ENCODE peak calls at places on chromosomes 11 and 22, in eight cellular contexts. B, M, E, J, L, D, Y and W are unnamed samples.

GRCh38 chr11:132177106-132177505 is 806.7 kb downstream of the NTM start:
- DNase-seq in B (peak), Y (peak), J (no peak), M (peak), E (no peak), D (peak), L (no peak), W (no peak)

GRCh38 chr11:133253570-133253969 is 278.7 kb downstream of the OPCML start:
- DNase-seq in B (no peak), Y (no peak), D (no peak), E (no peak), L (no peak), M (no peak), J (no peak), W (no peak)

GRCh38 chr11:123653405-123653996 is 923 bp downstream of the SCN3B start:
- DNase-seq in D (no peak), J (no peak), L (peak), Y (no peak), M (no peak), B (no peak), E (peak), W (no peak)

GRCh38 chr22:34866501-34867171 is 199.3 kb upstream of the ISX start:
- DNase-seq in L (no peak), B (no peak), D (peak), M (no peak), J (no peak), Y (peak), E (no peak), W (no peak)

GRCh38 chr11:112776834-112777793 is 184.1 kb upstream of the NCAM1 start:
- DNase-seq in Y (no peak), L (peak), D (peak), M (no peak), B (no peak), J (no peak), E (no peak), W (no peak)

GRCh38 chr22:41123151-41123550 is 30.8 kb downstream of the EP300 start:
- DNase-seq in D (no peak), B (no peak), M (no peak), L (no peak), Y (no peak), E (no peak), J (no peak), W (no peak)

GRCh38 chr22:24011735-24012068 is 598 bp downstream of the CABIN1 start:
- DNase-seq in L (no peak), D (no peak), J (no peak), B (peak), E (no peak), M (no peak), Y (no peak), W (no peak)

GRCh38 chr22:38505595-38506117 is 455 bp downstream of the DDX17 start:
- DNase-seq in J (peak), D (peak), M (peak), Y (peak), B (peak), L (peak), E (peak), W (no peak)

GRCh38 chr11:46436113-46436512 is 44.5 kb upstream of the CHRM4 start:
- DNase-seq in D (no peak), M (no peak), L (no peak), J (no peak), B (no peak), E (no peak), Y (no peak), W (no peak)

GRCh38 chr11:83676061-83676460 is 389.9 kb upstream of the CCDC90B start:
- DNase-seq in M (no peak), L (no peak), J (no peak), E (no peak), D (no peak), Y (no peak), B (no peak), W (no peak)

GRCh38 chr22:27416553-27417427 is 384.8 kb downstream of the MN1 start:
- DNase-seq in D (peak), E (peak), B (peak), L (no peak), Y (peak), J (no peak), M (no peak), W (no peak)

GRCh38 chr11:102843474-102843873 is at the start of gene MMP3:
- DNase-seq in D (no peak), M (no peak), L (no peak), B (peak), E (no peak), J (no peak), Y (peak), W (no peak)

GRCh38 chr11:130110325-130111108 is 40.8 kb downstream of the APLP2 start:
- DNase-seq in Y (no peak), E (no peak), M (no peak), D (no peak), L (no peak), B (no peak), J (no peak), W (no peak)

GRCh38 chr11:130114726-130115125 is 44.9 kb upstream of the ST14 start:
- DNase-seq in B (no peak), M (no peak), E (no peak), D (no peak), Y (no peak), J (no peak), L (no peak), W (no peak)

GRCh38 chr11:130112071-130112830 is 42.6 kb downstream of the APLP2 start:
- DNase-seq in B (no peak), L (no peak), M (no peak), D (no peak), Y (no peak), J (no peak), E (no peak), W (no peak)

GRCh38 chr11:130115218-130115617 is 44.4 kb upstream of the ST14 start:
- DNase-seq in B (peak), M (no peak), Y (peak), L (no peak), D (no peak), J (no peak), E (no peak), W (no peak)

GRCh38 chr11:130114281-130114680 is 44.6 kb downstream of the APLP2 start:
- DNase-seq in Y (no peak), E (no peak), B (no peak), D (no peak), M (no peak), J (no peak), L (no peak), W (no peak)
- TF ChIP-seq CTCF in Y (no peak), E (no peak), B (no peak), D (no peak), M (no peak), J (no peak), L (no peak), W (no peak)

GRCh38 chr11:119975561-119976152 is 162.3 kb downstream of the TRIM29 start:
- DNase-seq in L (peak), B (no peak), M (peak), D (peak), E (no peak), Y (no peak), J (no peak), W (no peak)

GRCh38 chr11:119974467-119974866 is 163.4 kb downstream of the TRIM29 start:
- DNase-seq in Y (no peak), B (no peak), M (peak), D (no peak), E (no peak), J (no peak), L (no peak), W (no peak)

GRCh38 chr11:119976805-119977583 is 160.9 kb downstream of the TRIM29 start:
- DNase-seq in D (peak), L (no peak), M (no peak), J (no peak), E (no peak), B (no peak), Y (no peak), W (no peak)

GRCh38 chr11:119972281-119972680 is 165.6 kb downstream of the TRIM29 start:
- DNase-seq in M (no peak), J (no peak), E (no peak), Y (no peak), B (no peak), D (no peak), L (no peak), W (no peak)

DNA sequence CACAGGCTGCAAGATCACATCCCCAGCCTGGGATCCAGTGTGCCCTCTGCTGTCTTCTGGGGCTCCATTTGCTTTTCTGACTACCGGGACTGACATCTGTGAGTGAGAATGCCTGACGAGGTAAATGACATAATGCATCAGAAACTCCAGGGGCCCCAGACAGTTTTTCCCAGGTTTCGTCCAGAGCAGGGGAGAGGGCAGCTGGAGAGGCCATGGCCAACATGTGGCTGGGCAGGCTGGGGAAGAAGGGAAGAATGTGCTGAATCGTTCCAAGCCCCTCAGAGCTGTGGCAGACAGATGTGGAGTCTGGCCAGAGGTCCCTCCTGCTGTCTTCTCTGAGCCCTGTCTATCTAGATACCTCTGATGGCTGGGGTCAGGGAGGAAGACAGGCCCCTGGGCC is 163.9 kb downstream of the TRIM29 start:
- DNase-seq in B (no peak), L (no peak), D (no peak), J (no peak), Y (no peak), E (no peak), M (no peak), W (no peak)
- TF ChIP-seq CTCF in B (no peak), L (no peak), D (no peak), J (no peak), Y (no peak), E (no peak), M (no peak), W (no peak)

GRCh38 chr11:117204283-117205080 is 5.3 kb downstream of the TAGLN start:
- DNase-seq in L (no peak), M (no peak), J (no peak), D (no peak), E (no peak), B (no peak), Y (no peak), W (no peak)
- TF ChIP-seq CTCF in L (no peak), M (no peak), J (no peak), D (no peak), E (no peak), B (no peak), Y (no peak), W (no peak)

DNA sequence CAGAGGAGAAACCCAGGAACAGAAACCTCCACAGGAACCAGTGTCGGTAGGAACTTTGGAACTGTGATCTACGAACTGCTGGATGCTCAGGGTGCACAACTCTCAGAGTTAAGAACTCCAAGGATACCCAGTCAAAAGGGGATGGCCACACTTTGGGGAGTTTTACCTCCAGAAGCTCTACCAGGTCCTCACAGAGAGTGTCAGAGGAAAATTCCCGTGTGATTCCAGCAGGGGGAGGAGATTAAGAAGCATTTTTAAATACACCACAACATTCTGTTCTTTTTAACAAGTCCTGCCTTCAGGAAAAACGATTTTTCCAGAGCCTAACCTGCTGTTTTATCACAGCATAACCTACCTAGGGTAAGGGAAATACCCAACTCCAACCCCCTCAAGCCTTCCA is 104.0 kb downstream of the SOX6 start:
- DNase-seq in B (peak), M (no peak), D (peak), L (no peak), E (peak), Y (no peak), J (no peak), W (no peak)
- TF ChIP-seq CTCF in B (peak), M (no peak), D (peak), L (peak), E (no peak), Y (no peak), J (no peak), W (peak)

GRCh38 chr11:28461846-28462245 is 353.7 kb downstream of the METTL15 start:
- DNase-seq in L (no peak), J (no peak), M (no peak), E (peak), B (peak), Y (peak), D (no peak), W (no peak)
- TF ChIP-seq CTCF in L (no peak), J (no peak), M (no peak), E (no peak), B (no peak), Y (no peak), D (no peak), W (no peak)

GRCh38 chr11:65391007-65391406 is 4.6 kb downstream of the FRMD8 start:
- DNase-seq in D (no peak), B (no peak), J (no peak), M (peak), Y (peak), L (no peak), E (peak), W (no peak)
- TF ChIP-seq CTCF in D (no peak), B (peak), J (no peak), M (no peak), Y (no peak), L (no peak), E (no peak), W (peak)

DNA sequence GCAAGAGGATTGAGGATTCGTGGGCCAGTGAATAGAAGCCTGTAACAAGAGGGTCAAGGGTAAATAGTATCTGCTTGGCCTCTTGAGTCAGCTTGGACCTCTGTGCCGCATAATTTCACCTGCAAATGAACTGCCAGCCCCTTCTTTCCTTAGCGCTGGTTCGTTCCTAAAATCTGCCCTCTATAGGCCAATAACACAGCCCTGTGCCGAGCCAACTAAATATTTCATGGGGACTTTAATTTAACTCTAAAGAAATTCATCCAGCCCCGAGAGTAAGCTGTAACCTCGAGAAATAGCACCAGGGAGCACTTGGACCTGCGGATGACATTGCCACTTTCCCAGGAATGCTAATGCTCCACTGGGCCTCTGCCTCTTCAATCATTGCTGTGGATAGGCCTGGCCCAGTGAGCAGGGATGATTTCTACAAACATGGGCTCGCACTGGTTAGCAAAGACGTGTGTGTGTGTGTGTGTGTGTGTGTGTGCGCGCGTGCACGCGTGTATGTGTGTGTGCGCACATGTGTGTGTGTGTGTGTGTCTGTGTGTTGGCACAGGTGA is 95.3 kb upstream of the TBCEL start:
- DNase-seq in M (no peak), E (no peak), L (no peak), J (no peak), D (peak), B (no peak), Y (no peak), W (no peak)
- TF ChIP-seq CTCF in M (no peak), E (no peak), L (peak), J (no peak), D (no peak), B (no peak), Y (no peak), W (peak)

DNA sequence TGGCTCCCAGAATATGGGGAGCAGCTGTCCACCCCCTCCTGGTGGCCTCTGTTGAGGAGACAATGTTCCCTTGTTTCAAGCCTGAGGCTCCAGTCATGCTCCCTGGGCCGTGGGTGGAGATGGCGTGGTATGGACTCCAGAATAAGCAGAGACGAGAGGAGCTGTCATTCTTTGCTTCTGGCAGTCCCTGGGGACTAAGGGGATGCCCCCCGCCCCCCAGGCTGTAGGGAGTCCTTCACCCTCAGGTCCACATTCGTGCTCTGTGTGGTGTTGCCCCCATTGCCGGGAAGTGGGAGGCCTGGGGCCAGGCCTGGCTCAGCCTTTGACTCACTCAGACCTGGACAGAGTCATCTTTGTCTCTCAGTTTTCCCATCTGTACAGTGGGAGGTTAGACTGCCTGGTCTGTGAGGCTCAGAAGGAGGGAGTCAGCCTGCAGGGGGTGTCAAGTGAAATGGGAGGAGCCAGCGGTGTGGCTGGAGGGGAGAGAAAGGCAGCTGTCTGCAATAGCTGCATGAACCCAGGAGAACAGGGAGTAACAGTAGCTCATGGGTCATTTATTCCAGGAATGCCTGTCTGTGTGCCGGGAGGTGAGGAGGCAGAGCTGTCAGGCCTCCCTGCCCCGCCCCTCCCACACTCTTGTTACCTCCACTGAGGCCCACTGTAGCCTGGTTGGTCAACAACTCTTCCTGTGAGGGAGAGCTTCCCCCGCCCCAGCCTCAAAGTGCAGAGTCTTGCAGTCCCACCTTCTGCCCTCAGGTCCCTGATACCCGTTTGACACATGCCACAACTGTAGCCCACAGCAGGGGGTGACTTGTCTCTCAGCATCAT is 6.3 kb downstream of the ARHGEF17 start:
- DNase-seq in D (peak), J (peak), M (peak), B (no peak), Y (peak), L (no peak), E (peak), W (no peak)
- TF ChIP-seq CTCF in D (no peak), J (no peak), M (no peak), B (no peak), Y (no peak), L (no peak), E (no peak), W (no peak)